ENCODE peak calls at places on chromosomes 5 and 9, in four cellular contexts. M is left cardiac atrium, Q is globus pallidus, P is neural crest cell. I is an unnamed sample.

GRCh38 chr5:14714706-14715105 is 50.2 kb downstream of the OTULIN start:
- DNase-seq in M (no peak), Q (no peak), P (no peak), I (no peak)

GRCh38 chr9:114072181-114073140 is 5.6 kb downstream of the AMBP start:
- DNase-seq in M (peak; percentile 67), Q (peak; percentile 21), P (no peak), I (no peak)

GRCh38 chr5:34748431-34748830 is 90.5 kb upstream of the TTC23L start:
- DNase-seq in M (no peak), Q (no peak), P (no peak), I (no peak)

GRCh38 chr5:65037845-65038815 is 269.4 kb downstream of the CWC27 start:
- DNase-seq in P (no peak), Q (no peak), M (no peak), I (no peak)

GRCh38 chr9:97373311-97373710 is 38.6 kb upstream of the TDRD7 start:
- DNase-seq in P (no peak), Q (no peak), M (no peak), I (no peak)

GRCh38 chr9:36029765-36030528 is 6.8 kb upstream of the RECK start:
- DNase-seq in M (no peak), P (no peak), Q (no peak), I (no peak)

GRCh38 chr5:141855265-141856029 is 22.8 kb downstream of the PCDH1 start:
- DNase-seq in P (no peak), M (peak; percentile 75), Q (peak; percentile 54), I (no peak)

GRCh38 chr5:35151151-35151920 is 79.0 kb downstream of the PRLR start:
- DNase-seq in M (no peak), Q (no peak), P (no peak), I (no peak)

GRCh38 chr9:23582836-23583235 is 243.2 kb downstream of the ELAVL2 start:
- DNase-seq in M (no peak), P (no peak), Q (no peak), I (no peak)

GRCh38 chr9:114178756-114179450 is 23.6 kb downstream of the COL27A1 start:
- DNase-seq in P (no peak), M (peak; percentile 58), Q (no peak), I (peak; percentile 85)

GRCh38 chr9:130640681-130641080 is 23.7 kb upstream of the PRDM12 start:
- DNase-seq in P (no peak), M (no peak), Q (no peak), I (no peak)

GRCh38 chr5:14229181-14229580 is 86.0 kb downstream of the TRIO start:
- DNase-seq in Q (no peak), P (no peak), M (no peak), I (no peak)

GRCh38 chr9:76444530-76444929 is 14.5 kb upstream of the GCNT1 start:
- DNase-seq in P (no peak), Q (no peak), M (no peak), I (no peak)

GRCh38 chr5:109411627-109412026 is 1.9 kb upstream of the PJA2 start:
- DNase-seq in P (no peak), Q (peak; percentile 31), M (no peak), I (no peak)

GRCh38 chr5:1432296-1432695 is 12.9 kb downstream of the SLC6A3 start:
- DNase-seq in M (no peak), P (no peak), Q (no peak), I (peak; percentile 17)

GRCh38 chr5:80216753-80217596 is 38.9 kb downstream of the SERINC5 start:
- DNase-seq in P (no peak), Q (peak; percentile 87), M (peak; percentile 76), I (peak; percentile 89)

GRCh38 chr9:81874926-81875325 is 53.3 kb upstream of the SPATA31D4 start:
- DNase-seq in M (no peak), P (no peak), Q (no peak), I (no peak)

GRCh38 chr5:75601996-75602395 is 9.3 kb upstream of the ANKDD1B start:
- DNase-seq in M (no peak), P (no peak), Q (no peak), I (no peak)

GRCh38 chr5:150164640-150165039 is 1.9 kb upstream of the CDX1 start:
- DNase-seq in M (no peak), P (no peak), Q (no peak), I (no peak)

GRCh38 chr9:91770229-91770628 is 179.8 kb downstream of the ROR2 start:
- DNase-seq in Q (no peak), P (no peak), M (no peak), I (no peak)

GRCh38 chr5:74020488-74020887 is 394.5 kb downstream of the ARHGEF28 start:
- DNase-seq in P (no peak), Q (no peak), M (no peak), I (no peak)

GRCh38 chr5:178640331-178641045 is 13.6 kb upstream of the CLK4 start:
- DNase-seq in M (no peak), Q (no peak), P (no peak), I (no peak)

GRCh38 chr5:537621-538071 is 13.4 kb upstream of the SLC9A3 start:
- DNase-seq in P (no peak), Q (no peak), M (peak; percentile 11), I (no peak)

GRCh38 chr9:91306261-91306660 is 55.5 kb downstream of the AUH start:
- DNase-seq in Q (no peak), P (no peak), M (no peak), I (no peak)

GRCh38 chr9:34759432-34760134 is 49.6 kb upstream of the CCL21 start:
- DNase-seq in M (no peak), Q (peak; percentile 82), P (no peak), I (no peak)

GRCh38 chr5:5781335-5781734 is 358.9 kb downstream of the ICE1 start:
- DNase-seq in M (no peak), Q (no peak), P (no peak), I (no peak)

GRCh38 chr5:1727571-1727970 is 72.1 kb downstream of the MRPL36 start:
- DNase-seq in P (no peak), Q (no peak), M (no peak), I (peak; percentile 68)

GRCh38 chr9:98191615-98192502 is 578 bp downstream of the CORO2A start:
- DNase-seq in P (no peak), M (peak; percentile 32), Q (no peak), I (peak; percentile 81)

GRCh38 chr5:73496984-73497457 is 1.2 kb upstream of the BTF3 start:
- DNase-seq in Q (no peak), M (no peak), P (no peak), I (no peak)

GRCh38 chr9:108911820-108912219 is 22.1 kb downstream of the ELP1 start:
- DNase-seq in M (no peak), Q (no peak), P (no peak), I (no peak)

GRCh38 chr5:176596069-176596656 is 13.8 kb downstream of the GPRIN1 start:
- DNase-seq in M (no peak), P (no peak), Q (no peak), I (no peak)

GRCh38 chr9:129321511-129322021 is 143.5 kb upstream of the IER5L start:
- DNase-seq in M (no peak), Q (no peak), P (no peak), I (peak; percentile 64)

GRCh38 chr5:73938280-73938937 is 312.4 kb downstream of the ARHGEF28 start:
- DNase-seq in Q (no peak), M (no peak), P (no peak), I (no peak)

I was measured in cardiac septum.